ENCODE peak calls at places on chromosomes 3 and 15, in eight cellular contexts. T is HCT116, C is breast epithelium, S is sigmoid colon, U is suprapubic skin, H is transverse colon, V is endothelial cell of umbilical vein, B is prostate gland. O is an unnamed sample.

GRCh38 chr3:126127452-126127851 is 43.5 kb upstream of the SLC41A3 start:
- DNase-seq in T (no peak), C (peak), S (peak), U (peak), H (peak), V (no peak), B (no peak), O (peak)

GRCh38 chr3:46187876-46188275 is 20.2 kb downstream of the CCR1 start:
- DNase-seq in T (peak), C (no peak), S (no peak), U (no peak), H (no peak), V (no peak), B (no peak), O (no peak)

GRCh38 chr3:52038227-52038626 is 18.1 kb downstream of the DUSP7 start:
- DNase-seq in T (no peak), C (no peak), S (no peak), U (no peak), H (no peak), V (no peak), B (no peak), O (no peak)

GRCh38 chr15:80169768-80170357 is 17.1 kb downstream of the FAH start:
- DNase-seq in T (no peak), C (no peak), S (peak), U (no peak), H (no peak), V (no peak), B (no peak), O (no peak)

GRCh38 chr3:15659254-15659975 is 57.9 kb downstream of the BTD start:
- DNase-seq in T (no peak), C (no peak), S (no peak), U (no peak), H (no peak), V (no peak), B (no peak), O (no peak)

GRCh38 chr3:36393563-36393962 is 13.3 kb downstream of the STAC start:
- DNase-seq in T (no peak), C (no peak), S (no peak), U (no peak), H (no peak), V (no peak), B (no peak), O (no peak)

GRCh38 chr3:112653209-112653871 is 12.4 kb upstream of the CCDC80 start:
- DNase-seq in T (no peak), C (no peak), S (peak), U (no peak), H (no peak), V (no peak), B (no peak), O (no peak)

GRCh38 chr3:51311055-51311454 is 74.0 kb upstream of the MANF start:
- DNase-seq in T (peak), C (no peak), S (no peak), U (no peak), H (no peak), V (peak), B (no peak), O (no peak)

GRCh38 chr3:31420311-31420710 is 112.4 kb upstream of the STT3B start:
- DNase-seq in T (no peak), C (no peak), S (no peak), U (no peak), H (no peak), V (no peak), B (no peak), O (no peak)

GRCh38 chr3:105812194-105812586 is 56.6 kb downstream of the CBLB start:
- DNase-seq in T (no peak), C (no peak), S (no peak), U (no peak), H (no peak), V (no peak), B (no peak), O (no peak)

GRCh38 chr3:123586131-123586530 is 1.3 kb upstream of the HACD2 start:
- DNase-seq in T (peak), C (no peak), S (no peak), U (no peak), H (peak), V (peak), B (peak), O (no peak)

GRCh38 chr3:121748638-121749275 is 784 bp downstream of the GOLGB1 start:
- DNase-seq in T (no peak), C (no peak), S (no peak), U (no peak), H (peak), V (no peak), B (no peak), O (no peak)

GRCh38 chr15:69562097-69562496 is 109.5 kb downstream of the RPLP1 start:
- DNase-seq in T (no peak), C (no peak), S (no peak), U (no peak), H (no peak), V (no peak), B (no peak), O (no peak)

GRCh38 chr3:11349466-11349865 is 77.3 kb downstream of the ATG7 start:
- DNase-seq in T (no peak), C (no peak), S (no peak), U (no peak), H (no peak), V (no peak), B (no peak), O (no peak)

GRCh38 chr15:76340802-76341365 is 4.3 kb downstream of the ISL2 start:
- DNase-seq in T (no peak), C (no peak), S (no peak), U (no peak), H (peak), V (no peak), B (no peak), O (peak)

DNA sequence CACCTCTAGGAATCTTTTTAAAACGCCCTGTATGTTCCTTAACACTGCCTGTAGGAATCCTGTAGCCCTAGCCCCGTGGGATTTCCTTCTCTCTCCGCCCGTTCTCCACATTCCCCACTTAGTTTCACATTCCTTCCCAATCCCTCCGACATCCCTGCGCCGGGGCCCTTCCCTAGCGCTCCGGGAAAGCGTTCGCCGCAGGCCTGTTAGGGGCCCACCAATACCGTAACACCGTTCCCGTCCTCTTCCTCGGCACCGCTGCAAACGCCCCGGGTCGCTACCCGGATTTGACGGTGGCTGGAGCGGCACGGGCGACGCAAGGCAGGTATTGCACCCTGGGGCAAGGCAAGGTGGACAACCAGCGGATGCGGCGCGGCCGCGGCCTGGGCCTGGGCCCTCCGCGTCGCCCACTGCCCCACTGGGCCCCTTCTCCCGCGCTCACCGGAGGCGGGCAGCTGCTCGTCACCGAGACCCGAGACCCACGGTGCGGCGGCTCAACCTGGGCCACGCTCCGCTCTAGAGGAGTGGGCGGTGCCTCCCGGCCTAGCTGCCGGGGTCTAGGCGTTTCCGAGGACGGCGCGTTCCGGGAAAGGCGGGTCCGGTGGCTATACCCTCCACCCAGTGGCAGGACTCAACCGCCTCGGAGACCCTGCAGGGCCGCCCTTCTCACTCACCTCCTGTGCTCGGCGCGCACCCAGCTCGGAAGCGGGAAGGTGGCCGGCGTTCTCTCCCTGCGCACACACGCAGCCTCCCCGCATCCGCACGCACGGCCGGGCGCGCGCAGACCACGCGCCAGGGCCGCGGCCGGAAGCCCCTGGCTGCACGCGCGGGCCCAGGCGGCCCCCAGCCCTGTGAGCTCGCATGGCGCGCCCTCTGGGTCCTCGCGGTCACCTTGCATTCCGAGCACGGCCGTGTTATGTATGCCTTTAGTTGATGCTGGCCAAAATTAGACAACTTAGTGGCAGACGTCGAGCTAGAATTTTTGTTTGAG is at the start of gene B3GALNT1:
- DNase-seq in T (no peak), C (no peak), S (peak), U (peak), H (peak), V (peak), B (peak), O (no peak)
- TF ChIP-seq POLR2AphosphoS5 in T (no peak), C (peak), S (no peak), U (no peak), H (no peak), V (peak), B (peak), O (peak)

GRCh38 chr3:197518794-197519451 is 36.8 kb downstream of the BDH1 start:
- DNase-seq in T (no peak), C (no peak), S (no peak), U (no peak), H (no peak), V (no peak), B (no peak), O (no peak)

GRCh38 chr3:197522183-197522715 is 33.5 kb downstream of the BDH1 start:
- DNase-seq in T (no peak), C (no peak), S (no peak), U (peak), H (peak), V (peak), B (no peak), O (no peak)

GRCh38 chr3:197521277-197522182 is 34.2 kb downstream of the BDH1 start:
- DNase-seq in T (no peak), C (no peak), S (no peak), U (no peak), H (no peak), V (no peak), B (no peak), O (no peak)

GRCh38 chr3:197519801-197520211 is 36.0 kb downstream of the BDH1 start:
- DNase-seq in T (no peak), C (no peak), S (no peak), U (no peak), H (no peak), V (no peak), B (no peak), O (no peak)

DNA sequence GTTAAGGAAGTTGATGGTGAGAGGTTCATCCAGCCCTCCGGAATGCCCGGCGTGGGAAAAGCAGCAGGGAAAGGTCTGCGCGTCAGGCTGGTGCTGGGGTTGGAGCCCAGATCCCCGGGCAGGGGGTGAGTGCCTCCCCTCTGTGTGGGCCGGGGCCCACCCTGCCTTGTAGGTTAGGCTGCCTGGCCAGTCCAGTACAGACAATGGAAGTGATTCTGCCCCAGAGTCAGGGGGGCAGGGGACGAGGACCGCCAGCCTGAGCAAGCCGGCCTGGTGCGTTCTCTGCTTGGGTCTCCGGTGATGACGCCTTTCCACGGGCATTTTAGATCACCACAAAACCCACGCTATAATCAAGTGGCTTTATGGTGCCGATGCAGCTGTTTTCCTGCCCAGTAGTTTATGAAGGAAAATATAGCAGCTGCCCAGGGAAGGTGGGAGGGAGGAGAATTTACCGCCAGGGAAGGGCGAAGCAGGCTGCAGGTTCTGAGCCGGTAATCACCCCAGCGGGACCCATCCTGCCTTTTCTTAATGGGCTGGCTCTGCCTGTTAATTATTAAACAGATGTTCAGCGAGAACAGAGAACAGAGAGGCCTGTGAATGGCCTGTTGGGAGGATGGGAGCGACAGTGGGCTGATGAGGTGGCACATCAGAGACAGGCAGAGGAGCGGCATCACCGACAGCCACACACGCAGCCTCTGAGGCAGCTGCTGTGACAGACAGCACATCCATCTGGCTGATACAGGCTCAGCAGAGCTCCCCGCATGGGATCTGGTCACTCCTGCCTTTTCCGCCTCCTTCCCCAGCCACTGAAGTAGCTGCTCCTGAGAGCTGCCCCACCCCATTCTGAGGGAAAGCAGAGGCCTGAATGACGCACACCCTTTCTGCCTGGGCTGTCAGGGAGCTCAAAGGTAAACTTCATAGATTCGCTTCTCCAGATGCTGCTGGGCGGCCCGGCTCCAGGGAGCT is 35.2 kb downstream of the BDH1 start:
- DNase-seq in T (no peak), C (no peak), S (no peak), U (no peak), H (peak), V (no peak), B (no peak), O (no peak)
- TF ChIP-seq POLR2A in T (no peak), C (no peak), S (no peak), U (no peak), H (peak), V (no peak), B (no peak), O (no peak)

DNA sequence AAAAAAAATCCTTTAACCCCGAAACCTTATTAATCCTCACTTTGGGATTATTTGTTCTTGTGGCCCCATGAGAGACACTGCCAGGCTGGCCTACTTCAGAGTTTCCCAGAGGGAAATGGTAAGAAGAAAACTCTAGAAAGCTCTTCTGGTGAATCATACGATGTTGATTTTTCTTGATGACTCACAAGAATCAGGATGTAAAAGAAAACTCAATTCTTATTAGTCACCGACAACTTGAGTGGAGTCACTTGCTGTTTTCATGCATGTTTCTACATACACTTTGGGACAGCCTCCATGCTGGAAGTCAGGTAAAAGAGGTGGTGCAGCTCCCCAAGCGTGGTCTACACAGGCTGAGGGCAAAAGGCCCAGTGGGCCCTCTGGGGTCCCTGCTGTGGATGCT is 42.8 kb downstream of the MYO5C start:
- DNase-seq in T (peak), C (no peak), S (no peak), U (no peak), H (no peak), V (peak), B (no peak), O (no peak)
- H3K27ac ChIP-seq in T (peak), C (peak), S (no peak), U (peak), H (no peak), V (peak), B (no peak), O (peak)

GRCh38 chr15:39582977-39583585 is 2.2 kb downstream of the THBS1 start:
- DNase-seq in T (no peak), C (no peak), S (no peak), U (no peak), H (no peak), V (peak), B (no peak), O (no peak)
- TF ChIP-seq POLR2AphosphoS5 in T (no peak), C (no peak), S (no peak), U (no peak), H (no peak), V (peak), B (no peak), O (no peak)

GRCh38 chr15:52679232-52680040 is at the start of gene ATOSA:
- DNase-seq in T (peak), C (peak), S (peak), U (peak), H (peak), V (peak), B (peak), O (peak)

GRCh38 chr15:52678036-52678467 is 1.1 kb downstream of the ATOSA start:
- DNase-seq in T (no peak), C (peak), S (peak), U (peak), H (peak), V (peak), B (peak), O (no peak)

GRCh38 chr15:52677593-52677992 is 1.6 kb downstream of the ATOSA start:
- DNase-seq in T (no peak), C (no peak), S (no peak), U (no peak), H (no peak), V (no peak), B (no peak), O (no peak)

GRCh38 chr15:52680041-52680391 is 828 bp upstream of the ATOSA start:
- DNase-seq in T (no peak), C (no peak), S (no peak), U (no peak), H (no peak), V (peak), B (no peak), O (no peak)

DNA sequence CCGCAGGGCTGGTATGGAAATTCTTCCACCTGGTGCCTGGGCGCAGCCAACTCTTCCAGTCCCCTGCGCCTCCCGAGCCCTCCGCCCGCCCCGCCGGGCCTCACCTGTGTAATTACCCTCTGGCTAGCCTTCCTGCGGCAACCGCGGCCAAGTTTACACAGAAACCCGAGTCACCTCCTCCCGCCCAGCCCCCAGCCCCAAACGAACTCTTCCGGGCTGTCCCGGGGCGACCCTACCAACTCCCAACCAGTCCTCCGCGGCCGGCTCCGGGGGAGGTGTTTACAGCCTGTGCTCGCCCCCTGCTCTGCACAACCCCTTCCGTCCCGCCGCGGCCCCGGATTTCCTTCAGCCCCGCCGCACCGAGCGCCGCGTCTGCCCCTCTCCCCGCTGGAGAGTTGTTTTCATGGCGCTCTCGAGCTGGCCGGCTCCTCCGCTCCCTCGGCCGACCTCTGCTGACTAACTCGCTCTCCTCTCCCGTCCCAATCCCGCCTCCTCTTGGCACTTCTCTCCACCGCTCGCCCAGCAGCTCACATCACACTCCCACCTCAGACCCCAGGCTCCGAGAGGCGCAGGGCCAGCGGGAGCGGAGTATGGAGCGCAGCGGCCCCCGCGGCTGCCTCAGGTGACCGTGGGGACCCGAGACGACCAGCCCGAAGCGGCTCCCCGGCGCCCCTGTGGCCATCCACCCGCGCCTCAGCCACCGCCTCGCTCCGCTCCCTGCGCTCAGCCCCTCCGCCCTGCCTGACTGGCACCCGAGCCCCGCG is 538 bp downstream of the ATOSA start:
- DNase-seq in T (no peak), C (peak), S (peak), U (peak), H (peak), V (peak), B (peak), O (no peak)
- TF ChIP-seq POLR2A in T (no peak), C (no peak), S (no peak), U (peak), H (no peak), V (no peak), B (peak), O (no peak)

GRCh38 chr15:52112203-52112750 is 298 bp downstream of the BCL2L10 start:
- DNase-seq in T (no peak), C (no peak), S (no peak), U (no peak), H (peak), V (peak), B (peak), O (no peak)
- H3K27ac ChIP-seq in T (no peak), C (no peak), S (no peak), U (peak), H (no peak), V (no peak), B (peak), O (peak)

GRCh38 chr3:184132947-184133346 is 2.2 kb upstream of the EIF2B5 start:
- DNase-seq in T (no peak), C (no peak), S (no peak), U (no peak), H (no peak), V (no peak), B (no peak), O (no peak)

GRCh38 chr3:184134746-184135148 is 411 bp upstream of the EIF2B5 start:
- DNase-seq in T (no peak), C (peak), S (no peak), U (peak), H (no peak), V (no peak), B (no peak), O (no peak)

GRCh38 chr3:184135911-184136260 is 728 bp downstream of the EIF2B5 start:
- DNase-seq in T (no peak), C (no peak), S (no peak), U (no peak), H (no peak), V (no peak), B (no peak), O (no peak)

GRCh38 chr3:184135149-184135910 is at the start of gene EIF2B5:
- DNase-seq in T (peak), C (peak), S (peak), U (peak), H (peak), V (peak), B (peak), O (no peak)

GRCh38 chr3:184133840-184134745 is 1.1 kb upstream of the EIF2B5 start:
- DNase-seq in T (peak), C (peak), S (peak), U (peak), H (peak), V (peak), B (peak), O (no peak)
- TF ChIP-seq POLR2AphosphoS5 in T (peak), C (peak), S (peak), U (no peak), H (peak), V (peak), B (peak), O (peak)

O was measured in vagina.